ENCODE peak calls at places on chromosomes 12 and 14, in ten cellular contexts. B is EL; F is NCI-H1436; W is nephron progenitor cell; L is HEK293T; X is activated T-helper 1 cell treated with anti-CD3 and anti-CD28 coated beads, Interleukin-12 subunit alpha, Interleukin-12 subunit beta, Interleukin-2, Interleukin-4 antibody, amounts not matched to agents 30 ng/mL and 10 ng/mL and 1 ng/mL, durations not matched to agents 14 hours and 24 hours and 36 hours; M is effector memory CD4-positive, alpha-beta T cell; H is cardiac fibroblast; Z is iPS DF 6.9; S is stimulated activated CD4-positive, alpha-beta T cell treated with anti-CD3 and anti-CD28 coated beads, Interleukin-4, amount 100 ng/mL, for 24 hours. I is an unnamed sample.

GRCh38 chr12:116717466-116718457 is 20.1 kb downstream of the SPRING1 start:
- DNase-seq in S (no peak), B (no peak), M (no peak), F (no peak), H (peak; percentile 72), L (peak; percentile 49), X (no peak), Z (no peak), W (peak; percentile 26), I (no peak)

GRCh38 chr12:121400332-121401139 is 618 bp downstream of the RNF34 start:
- DNase-seq in M (peak; percentile 46), H (peak; percentile 46), B (peak; percentile 54), F (peak; percentile 6), S (peak; percentile 75), Z (peak; percentile 11), L (peak; percentile 38), X (peak; percentile 59), W (peak; percentile 55), I (no peak)

GRCh38 chr12:78038986-78039385 is 208.3 kb downstream of the NAV3 start:
- DNase-seq in L (no peak), Z (no peak), W (no peak), X (no peak), B (peak; percentile 2), F (no peak), H (no peak), S (no peak), M (no peak), I (no peak)

GRCh38 chr12:71661977-71662522 is 1.6 kb downstream of the ZFC3H1 start:
- DNase-seq in X (no peak), F (no peak), L (no peak), M (no peak), Z (no peak), W (no peak), B (peak; percentile 58), S (no peak), H (peak; percentile 56), I (no peak)

GRCh38 chr12:114681149-114681849 is 2.7 kb downstream of the TBX3 start:
- DNase-seq in H (peak; percentile 64), W (no peak), S (no peak), M (no peak), Z (no peak), L (no peak), F (no peak), B (peak; percentile 50), X (no peak), I (no peak)

GRCh38 chr12:77001181-77001758 is 64.1 kb downstream of the E2F7 start:
- DNase-seq in B (no peak), Z (no peak), X (no peak), S (no peak), F (no peak), M (no peak), L (no peak), H (no peak), W (no peak), I (no peak)

GRCh38 chr14:74984241-74985027 is 18.3 kb upstream of the EIF2B2 start:
- DNase-seq in B (no peak), Z (no peak), S (no peak), W (peak; percentile 46), M (no peak), H (no peak), F (no peak), X (no peak), L (peak; percentile 2), I (no peak)

GRCh38 chr14:52551205-52551604 is 1.1 kb downstream of the TXNDC16 start:
- DNase-seq in H (no peak), M (no peak), Z (no peak), L (no peak), S (no peak), F (no peak), X (no peak), B (no peak), W (no peak), I (no peak)

GRCh38 chr12:13777374-13777773 is 204.0 kb downstream of the GRIN2B start:
- DNase-seq in F (no peak), M (no peak), W (no peak), L (no peak), Z (no peak), B (no peak), H (no peak), X (no peak), S (no peak), I (no peak)

GRCh38 chr14:87407344-87407743 is 585.6 kb downstream of the GALC start:
- DNase-seq in S (no peak), B (no peak), Z (no peak), W (no peak), F (no peak), X (no peak), H (no peak), L (no peak), M (no peak), I (no peak)

GRCh38 chr14:44392984-44393383 is 114.1 kb downstream of the FSCB start:
- DNase-seq in W (no peak), F (no peak), M (no peak), S (no peak), X (no peak), H (no peak), Z (no peak), B (no peak), L (no peak), I (no peak)

GRCh38 chr14:84375235-84375634 is 1154.7 kb upstream of the FLRT2 start:
- DNase-seq in W (no peak), S (no peak), L (no peak), B (peak; percentile 2), M (no peak), X (no peak), F (no peak), H (peak; percentile 20), Z (no peak), I (no peak)

GRCh38 chr12:88784166-88784565 is 203.9 kb upstream of the KITLG start:
- DNase-seq in W (no peak), S (no peak), B (no peak), Z (no peak), X (no peak), F (no peak), H (no peak), L (no peak), M (no peak), I (no peak)

GRCh38 chr12:29546000-29546399 is 48.5 kb upstream of the OVCH1 start:
- DNase-seq in S (no peak), F (no peak), H (no peak), Z (no peak), M (no peak), W (no peak), X (no peak), L (no peak), B (no peak), I (no peak)

GRCh38 chr12:24759155-24759554 is 189.7 kb downstream of the BCAT1 start:
- DNase-seq in M (no peak), Z (no peak), F (no peak), X (no peak), W (no peak), S (no peak), B (peak; percentile 65), L (no peak), H (peak; percentile 63), I (no peak)

GRCh38 chr12:55074771-55075170 is 51.4 kb upstream of the OR9K2 start:
- DNase-seq in F (no peak), Z (no peak), W (no peak), L (no peak), B (no peak), S (no peak), H (no peak), M (no peak), X (no peak), I (no peak)

GRCh38 chr14:92408186-92408585 is 85.2 kb downstream of the SLC24A4 start:
- DNase-seq in W (no peak), X (no peak), F (no peak), Z (no peak), H (peak; percentile 75), S (no peak), B (peak; percentile 64), M (no peak), L (no peak), I (no peak)

GRCh38 chr12:93176610-93177126 is 201.1 kb upstream of the NUDT4 start:
- DNase-seq in F (no peak), Z (no peak), S (no peak), L (no peak), B (no peak), H (no peak), W (no peak), X (no peak), M (no peak), I (no peak)

GRCh38 chr12:26150737-26151450 is 26.1 kb upstream of the BHLHE41 start:
- DNase-seq in W (no peak), X (no peak), B (peak; percentile 55), F (no peak), Z (no peak), L (no peak), M (no peak), S (no peak), H (peak; percentile 82), I (no peak)

GRCh38 chr12:26238341-26239126 is 43.2 kb downstream of the SSPN start:
- DNase-seq in B (no peak), W (no peak), X (no peak), F (no peak), S (no peak), H (no peak), M (no peak), L (no peak), Z (no peak), I (no peak)

GRCh38 chr12:123223241-123223668 is 9.7 kb downstream of the MPHOSPH9 start:
- DNase-seq in B (no peak), Z (no peak), H (no peak), F (no peak), W (no peak), L (no peak), X (peak; percentile 65), S (peak; percentile 61), M (peak; percentile 24), I (no peak)

GRCh38 chr12:108301346-108301745 is 37.8 kb downstream of the CMKLR1 start:
- DNase-seq in F (no peak), W (no peak), M (no peak), L (no peak), H (no peak), B (no peak), X (no peak), S (no peak), Z (no peak), I (no peak)

GRCh38 chr12:106205208-106206069 is 42.4 kb downstream of the CKAP4 start:
- DNase-seq in W (no peak), B (no peak), L (no peak), M (no peak), H (no peak), X (no peak), F (no peak), S (no peak), Z (no peak), I (no peak)

GRCh38 chr14:104373855-104374717 is 205.5 kb upstream of the C14orf180 start:
- DNase-seq in L (no peak), Z (no peak), X (no peak), S (no peak), M (no peak), F (no peak), W (no peak), H (no peak), B (no peak), I (no peak)

GRCh38 chr14:105487986-105488777 is 1.5 kb downstream of the CRIP1 start:
- DNase-seq in H (no peak), S (no peak), X (no peak), B (no peak), Z (no peak), W (no peak), M (no peak), F (no peak), L (no peak), I (no peak)

GRCh38 chr14:53187921-53188463 is 34.9 kb upstream of the DDHD1 start:
- DNase-seq in M (no peak), L (no peak), X (no peak), F (no peak), S (no peak), H (no peak), B (no peak), Z (no peak), W (no peak), I (no peak)

GRCh38 chr12:13127476-13127875 is 24.0 kb upstream of the GSG1 start:
- DNase-seq in W (no peak), H (no peak), M (no peak), B (no peak), S (no peak), F (no peak), L (no peak), Z (no peak), X (no peak), I (no peak)

GRCh38 chr14:72457641-72458040 is 436.3 kb downstream of the DPF3 start:
- DNase-seq in B (peak; percentile 94), H (peak; percentile 77), Z (no peak), F (no peak), L (no peak), S (no peak), M (no peak), X (no peak), W (no peak), I (peak; percentile 15)